ENCODE peak calls at places on chromosomes 3 and 15, in four cellular contexts. One of them, this sample, is unnamed.

GRCh38 chr15:84714816-84715215 is 1.1 kb downstream of the SEC11A start:
- DNase-seq in left colon: no peak
- DNase-seq in tibial nerve: no peak
- DNase-seq in effector memory CD4-positive, alpha-beta T cell: no peak
- DNase-seq in this sample: no peak

GRCh38 chr3:53566450-53567145 is 72.2 kb downstream of the CACNA1D start:
- DNase-seq in effector memory CD4-positive, alpha-beta T cell: no peak
- DNase-seq in left colon: no peak
- DNase-seq in tibial nerve: no peak
- DNase-seq in this sample: no peak

GRCh38 chr3:67790043-67790442 is 135.6 kb upstream of the SUCLG2 start:
- DNase-seq in tibial nerve: no peak
- DNase-seq in left colon: peak
- DNase-seq in effector memory CD4-positive, alpha-beta T cell: no peak
- DNase-seq in this sample: no peak

GRCh38 chr3:189272500-189273119 is 100.8 kb downstream of the TPRG1 start:
- DNase-seq in effector memory CD4-positive, alpha-beta T cell: no peak
- DNase-seq in tibial nerve: no peak
- DNase-seq in left colon: no peak
- DNase-seq in this sample: no peak

GRCh38 chr3:15851735-15852134 is 54.0 kb upstream of the ANKRD28 start:
- DNase-seq in left colon: no peak
- DNase-seq in tibial nerve: no peak
- DNase-seq in effector memory CD4-positive, alpha-beta T cell: no peak
- DNase-seq in this sample: no peak

GRCh38 chr3:42497009-42497731 is 5.3 kb upstream of the VIPR1 start:
- DNase-seq in tibial nerve: no peak
- DNase-seq in left colon: no peak
- DNase-seq in effector memory CD4-positive, alpha-beta T cell: no peak
- DNase-seq in this sample: no peak

GRCh38 chr3:171526869-171527268 is 66.7 kb upstream of the TNIK start:
- DNase-seq in tibial nerve: no peak
- DNase-seq in effector memory CD4-positive, alpha-beta T cell: no peak
- DNase-seq in left colon: no peak
- DNase-seq in this sample: no peak

GRCh38 chr3:142915636-142916035 is 26.8 kb upstream of the PCOLCE2 start:
- DNase-seq in tibial nerve: no peak
- DNase-seq in effector memory CD4-positive, alpha-beta T cell: no peak
- DNase-seq in left colon: no peak
- DNase-seq in this sample: no peak